ENCODE peak calls at places on chromosomes 4 and X, in five cellular contexts. O is Peyer's patch, E is GM12864, Z is GM23338, M is pancreas. W is an unnamed sample.

GRCh38 chr4:25977397-25978170 is 63.6 kb downstream of the SMIM20 start:
- DNase-seq in E (no peak), Z (no peak), M (no peak), O (no peak), W (no peak)

GRCh38 chr4:183966371-183966770 is 61.3 kb downstream of the STOX2 start:
- DNase-seq in E (no peak), M (no peak), O (no peak), Z (no peak), W (no peak)

GRCh38 chrX:150038977-150039599 is 100.8 kb upstream of the EOLA2 start:
- DNase-seq in Z (no peak), O (no peak), E (no peak), M (no peak), W (no peak)

GRCh38 chr4:83107636-83108035 is 6.9 kb downstream of the PLAC8 start:
- DNase-seq in Z (no peak), E (no peak), O (no peak), M (no peak), W (no peak)

GRCh38 chr4:47538516-47538915 is 53.4 kb downstream of the ATP10D start:
- DNase-seq in Z (peak), E (no peak), O (no peak), M (no peak), W (no peak)

GRCh38 chr4:110165382-110166285 is 32.8 kb downstream of the ELOVL6 start:
- DNase-seq in Z (no peak), O (peak), M (no peak), E (no peak), W (no peak)

GRCh38 chr4:39913466-39913865 is 64.2 kb downstream of the PDS5A start:
- DNase-seq in Z (no peak), O (no peak), E (no peak), M (no peak), W (no peak)

GRCh38 chr4:143397335-143397734 is 60.7 kb downstream of the GAB1 start:
- DNase-seq in Z (no peak), O (no peak), M (no peak), E (no peak), W (no peak)

GRCh38 chr4:85246055-85246454 is 228.9 kb upstream of the ARHGAP24 start:
- DNase-seq in E (no peak), M (no peak), O (no peak), Z (no peak), W (no peak)

GRCh38 chr4:128450326-128451120 is 162.9 kb upstream of the PGRMC2 start:
- DNase-seq in O (no peak), E (no peak), Z (no peak), M (no peak), W (no peak)

GRCh38 chr4:108830509-108831244 is 67.8 kb upstream of the ETNPPL start:
- DNase-seq in O (no peak), E (no peak), Z (no peak), M (no peak), W (no peak)

GRCh38 chr4:52982246-52982950 is 120.3 kb downstream of the RASL11B start:
- DNase-seq in Z (peak), E (no peak), M (no peak), O (no peak), W (no peak)

GRCh38 chr4:64533637-64534036 is 124.4 kb upstream of the TECRL start:
- DNase-seq in Z (no peak), O (no peak), E (no peak), M (no peak), W (no peak)

GRCh38 chr4:64533159-64533558 is 123.9 kb upstream of the TECRL start:
- DNase-seq in E (no peak), M (no peak), O (no peak), Z (no peak), W (no peak)

GRCh38 chr4:64539234-64539849 is 130.1 kb upstream of the TECRL start:
- DNase-seq in Z (peak), O (no peak), M (peak), E (peak), W (no peak)

GRCh38 chr4:64538219-64538618 is 129.0 kb upstream of the TECRL start:
- DNase-seq in O (no peak), E (no peak), Z (peak), M (no peak), W (no peak)
- TF ChIP-seq CTCF in O (no peak), E (no peak), Z (peak), M (no peak), W (no peak)

GRCh38 chr4:78293348-78293747 is 236.2 kb downstream of the FRAS1 start:
- DNase-seq in O (no peak), Z (no peak), E (no peak), M (no peak), W (no peak)

GRCh38 chr4:78292336-78292735 is 235.2 kb downstream of the FRAS1 start:
- DNase-seq in Z (no peak), E (no peak), O (no peak), M (no peak), W (no peak)

GRCh38 chr4:78296261-78296660 is 239.1 kb downstream of the FRAS1 start:
- DNase-seq in O (no peak), M (no peak), E (no peak), Z (peak), W (no peak)

GRCh38 chr4:78291277-78291676 is 234.2 kb downstream of the FRAS1 start:
- DNase-seq in O (no peak), M (no peak), Z (no peak), E (no peak), W (no peak)

GRCh38 chr4:78293841-78294301 is 236.7 kb downstream of the FRAS1 start:
- DNase-seq in E (no peak), Z (no peak), M (no peak), O (no peak), W (no peak)
- TF ChIP-seq CTCF in E (no peak), Z (no peak), M (no peak), O (no peak), W (no peak)

GRCh38 chrX:15416133-15416993 is 32.1 kb upstream of the VEGFD start:
- DNase-seq in O (no peak), E (no peak), Z (peak), M (no peak), W (no peak)
- TF ChIP-seq CTCF in O (no peak), E (no peak), Z (no peak), M (no peak), W (no peak)

DNA sequence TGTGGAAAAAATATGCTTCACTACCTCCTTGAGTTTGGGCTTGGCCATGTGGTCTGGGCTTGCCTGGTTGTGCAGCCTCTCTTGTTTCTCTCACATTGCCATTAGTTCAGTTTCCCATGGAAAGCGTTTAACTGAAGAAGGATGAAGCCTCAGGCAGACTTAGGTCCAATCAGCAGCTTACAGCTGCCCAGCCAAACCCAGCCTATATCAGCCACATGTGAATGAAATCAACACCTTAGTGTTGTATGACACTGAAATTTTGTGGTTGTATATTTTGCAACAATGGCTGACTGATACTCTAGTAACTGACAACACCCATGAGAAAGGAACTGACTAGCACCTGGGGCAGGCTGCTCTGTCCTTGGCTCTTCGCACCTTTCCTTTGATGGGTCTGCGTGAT is 81.2 kb downstream of the KLF8 start:
- DNase-seq in E (no peak), Z (no peak), M (no peak), O (no peak), W (no peak)
- TF ChIP-seq CTCF in E (no peak), Z (no peak), M (no peak), O (no peak), W (no peak)

DNA sequence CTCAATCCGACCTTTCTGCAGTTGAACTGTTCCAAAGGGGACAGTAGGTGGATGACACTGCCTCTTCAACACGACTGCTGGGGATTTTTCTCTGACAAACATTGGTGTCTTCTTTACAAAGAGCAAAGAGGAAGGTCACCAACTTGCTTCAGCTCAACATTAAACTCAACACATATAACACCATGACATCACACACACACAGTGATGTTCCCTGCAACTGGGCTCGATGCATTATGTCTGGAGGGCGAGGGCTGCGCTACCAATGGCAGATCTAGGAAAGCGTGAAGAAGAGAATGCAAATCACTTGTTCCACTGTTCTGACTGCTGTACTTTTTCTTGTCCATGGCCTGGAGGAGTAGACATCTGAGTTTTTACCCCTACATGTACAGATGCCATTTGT is 385.9 kb downstream of the UNC5C start:
- DNase-seq in E (no peak), O (no peak), Z (no peak), M (no peak), W (no peak)
- TF ChIP-seq CTCF in E (no peak), O (no peak), Z (no peak), M (no peak), W (no peak)

GRCh38 chrX:119692241-119693031 is 532 bp downstream of the SEPTIN6 start:
- DNase-seq in E (no peak), O (peak), M (peak), Z (no peak), W (peak)
- TF ChIP-seq CTCF in E (peak), O (no peak), M (no peak), Z (no peak), W (no peak)

DNA sequence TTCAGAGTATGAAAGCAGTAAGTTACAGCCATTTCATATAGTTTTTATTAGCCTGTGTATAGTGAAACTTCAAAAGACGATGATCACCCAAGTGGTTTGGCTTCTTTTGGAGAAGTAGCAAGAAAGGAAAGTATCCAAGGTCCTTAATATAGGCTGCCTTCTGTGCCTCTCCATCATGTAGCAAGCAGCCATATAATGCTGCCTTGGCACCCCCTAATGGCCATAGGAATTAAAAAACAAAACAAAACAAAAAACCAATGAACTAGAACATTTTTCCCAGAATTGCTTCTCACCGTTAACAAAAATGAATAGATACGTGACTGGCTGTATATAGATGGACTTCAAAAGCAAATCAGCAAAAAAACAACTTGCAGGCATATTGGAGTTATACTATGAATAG is 18.9 kb downstream of the LAMP2 start:
- DNase-seq in M (no peak), O (no peak), E (no peak), Z (peak), W (no peak)
- TF ChIP-seq CTCF in M (no peak), O (no peak), E (peak), Z (peak), W (peak)

DNA sequence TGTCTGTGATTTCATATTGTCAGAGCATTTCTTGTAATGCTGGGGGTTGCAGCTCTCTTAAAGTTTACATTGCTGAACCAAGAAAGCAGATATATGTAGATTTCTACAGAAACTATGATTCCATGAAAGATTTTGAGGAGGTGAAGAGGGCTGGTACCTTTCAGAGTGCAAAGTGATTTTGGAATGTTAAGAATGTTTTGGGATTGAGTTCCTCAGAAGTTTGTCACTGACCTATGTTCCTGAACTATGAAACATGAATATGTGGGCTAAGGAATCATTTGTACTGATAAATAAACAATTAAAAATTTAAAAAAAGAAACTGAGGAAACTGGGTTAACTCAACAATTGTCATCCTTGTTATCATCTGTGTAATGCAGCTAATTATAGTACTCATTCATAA is 12.3 kb upstream of the CHIC2 start:
- DNase-seq in O (no peak), E (no peak), Z (no peak), M (no peak), W (no peak)
- TF ChIP-seq CTCF in O (no peak), E (no peak), Z (no peak), M (no peak), W (no peak)

GRCh38 chrX:80181079-80181478 is 166.5 kb downstream of the TBX22 start:
- DNase-seq in E (no peak), O (no peak), Z (peak), M (no peak), W (no peak)
- TF ChIP-seq CTCF in E (no peak), O (no peak), Z (peak), M (peak), W (no peak)

GRCh38 chr4:1767058-1767769 is 25.9 kb upstream of the FGFR3 start:
- DNase-seq in Z (peak), E (no peak), M (peak), O (peak), W (no peak)
- TF ChIP-seq CTCF in Z (no peak), E (no peak), M (no peak), O (no peak), W (no peak)